ENCODE peak calls at places on chromosomes 13 and 19, in four cellular contexts. O is mesendoderm, B is GM23248, F is neural progenitor cell. W is an unnamed sample.

GRCh38 chr13:24097064-24097463 is 63.5 kb upstream of the SPATA13 start:
- DNase-seq in O (no peak), B (peak; percentile 92), F (no peak), W (no peak)

GRCh38 chr19:47661571-47661970 is 51.7 kb upstream of the EHD2 start:
- DNase-seq in O (no peak), B (peak; percentile 18), F (no peak), W (no peak)

GRCh38 chr13:106052200-106052767 is 483.2 kb downstream of the EFNB2 start:
- DNase-seq in O (no peak), B (no peak), F (peak; percentile 31), W (no peak)

GRCh38 chr19:38389101-38389925 is 816 bp downstream of the SPRED3 start:
- DNase-seq in O (peak; percentile 67), B (peak; percentile 91), F (peak; percentile 72), W (no peak)

GRCh38 chr13:100203696-100204367 is 114.9 kb downstream of the PCCA start:
- DNase-seq in O (no peak), B (peak; percentile 52), F (no peak), W (no peak)

GRCh38 chr13:112248406-112248760 is 127.8 kb upstream of the SPACA7 start:
- DNase-seq in O (no peak), B (no peak), F (no peak), W (peak; percentile 7)

GRCh38 chr13:53045110-53045509 is 16.5 kb downstream of the OLFM4 start:
- DNase-seq in O (no peak), B (no peak), F (no peak), W (peak; percentile 84)

GRCh38 chr13:21526707-21527454 is 67.8 kb upstream of the ZDHHC20 start:
- DNase-seq in O (no peak), B (no peak), F (no peak), W (no peak)

GRCh38 chr13:113153810-113154748 is 4.4 kb upstream of the PROZ start:
- DNase-seq in O (peak; percentile 54), B (peak; percentile 81), F (peak; percentile 84), W (peak; percentile 88)

GRCh38 chr13:110874508-110874960 is 40.3 kb downstream of the ANKRD10 start:
- DNase-seq in O (peak; percentile 76), B (peak; percentile 86), F (peak; percentile 89), W (peak; percentile 94)

GRCh38 chr13:110875243-110875642 is 39.6 kb downstream of the ANKRD10 start:
- DNase-seq in O (no peak), B (no peak), F (no peak), W (no peak)

GRCh38 chr13:110872768-110873638 is 41.9 kb downstream of the ANKRD10 start:
- DNase-seq in O (no peak), B (no peak), F (no peak), W (no peak)

GRCh38 chr13:110872034-110872767 is 42.7 kb downstream of the ANKRD10 start:
- DNase-seq in O (no peak), B (no peak), F (no peak), W (no peak)

DNA sequence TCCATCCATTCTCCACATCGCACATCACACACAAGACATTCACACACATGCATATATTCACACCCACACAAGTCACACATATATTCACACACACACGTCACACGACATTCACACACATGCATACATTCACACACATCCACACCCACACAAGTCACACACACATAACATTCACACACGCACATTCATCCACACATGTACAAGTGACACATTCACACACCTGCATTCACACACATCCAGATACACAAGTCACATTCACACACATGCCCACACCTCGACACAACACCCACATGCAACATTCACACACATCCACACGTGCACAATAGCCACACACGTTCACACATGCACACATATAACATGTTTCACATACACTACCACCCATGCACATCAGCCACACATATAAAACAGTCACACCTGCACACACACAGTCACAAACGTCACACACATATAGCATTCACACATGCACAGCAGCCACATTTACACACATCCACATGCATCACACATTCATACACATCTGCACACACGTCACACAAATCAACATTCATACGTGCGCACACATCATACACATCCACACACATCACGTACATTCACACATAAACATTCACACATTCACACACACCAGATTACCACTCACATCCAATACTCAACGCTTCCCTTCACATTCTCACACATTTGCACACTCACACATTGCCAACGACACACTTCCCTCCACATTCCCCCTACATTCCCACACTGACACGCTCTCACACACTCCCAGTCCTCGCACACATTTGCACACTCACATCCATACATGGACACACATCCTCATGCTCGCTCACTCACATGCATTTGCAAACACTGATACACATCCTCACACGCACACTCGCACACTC is 41.0 kb downstream of the ANKRD10 start:
- DNase-seq in O (no peak), B (no peak), F (no peak), W (no peak)
- H3K9ac ChIP-seq in O (peak overlapping the region; percentile 57), B (peak overlapping the region; percentile 45), F (no peak overlapping the region), W (no peak overlapping the region)

DNA sequence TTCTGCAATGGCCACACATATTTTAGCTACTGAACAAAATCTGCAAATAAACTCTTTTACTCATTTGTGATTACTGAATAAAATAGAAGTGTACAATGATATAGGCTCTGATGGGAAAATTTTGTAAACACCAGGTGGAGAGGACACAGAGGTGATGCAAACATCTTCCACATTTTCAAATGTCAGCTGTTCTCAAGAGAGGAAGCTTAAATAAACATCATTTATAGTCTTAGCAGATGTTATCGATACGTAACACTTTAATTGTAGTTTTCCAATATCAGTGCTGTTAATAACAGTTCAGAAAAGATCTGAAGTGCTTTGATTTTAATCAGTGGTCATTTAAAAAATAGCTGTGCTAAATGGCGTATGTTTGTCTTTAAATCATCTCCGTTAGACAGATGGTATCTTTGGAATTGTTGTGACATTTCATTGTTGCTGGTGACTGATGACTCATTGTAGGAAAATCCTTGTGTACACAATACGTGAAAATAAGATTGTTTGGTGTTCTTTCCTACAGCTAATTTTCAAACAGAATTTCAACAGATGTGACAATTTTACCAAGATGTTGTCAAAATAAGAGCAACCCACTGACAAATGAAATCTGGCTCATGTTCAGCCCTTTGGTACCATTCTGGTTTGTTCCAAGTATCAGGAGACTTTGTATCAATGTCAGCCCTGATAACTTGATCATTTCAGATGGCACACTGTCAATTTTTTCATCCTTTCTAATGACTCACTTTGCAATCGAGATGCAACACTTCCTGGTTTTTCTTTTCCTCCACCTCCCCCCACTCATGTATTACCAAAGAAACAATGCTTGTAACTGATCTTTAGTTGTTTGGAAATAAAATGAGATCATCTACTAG is 516.0 kb downstream of the DCT start:
- DNase-seq in O (peak; percentile 65), B (peak; percentile 59), F (no peak), W (no peak)
- H3K4me3 ChIP-seq in O (no peak overlapping the region), B (peak overlapping the region; percentile 4), F (no peak overlapping the region), W (no peak overlapping the region)

GRCh38 chr13:114334305-114335053 is 20.2 kb downstream of the CHAMP1 start:
- DNase-seq in O (no peak), B (no peak), F (no peak), W (no peak)
- H3K9ac ChIP-seq in O (no peak overlapping the region), B (no peak overlapping the region), F (no peak overlapping the region), W (no peak overlapping the region)

DNA sequence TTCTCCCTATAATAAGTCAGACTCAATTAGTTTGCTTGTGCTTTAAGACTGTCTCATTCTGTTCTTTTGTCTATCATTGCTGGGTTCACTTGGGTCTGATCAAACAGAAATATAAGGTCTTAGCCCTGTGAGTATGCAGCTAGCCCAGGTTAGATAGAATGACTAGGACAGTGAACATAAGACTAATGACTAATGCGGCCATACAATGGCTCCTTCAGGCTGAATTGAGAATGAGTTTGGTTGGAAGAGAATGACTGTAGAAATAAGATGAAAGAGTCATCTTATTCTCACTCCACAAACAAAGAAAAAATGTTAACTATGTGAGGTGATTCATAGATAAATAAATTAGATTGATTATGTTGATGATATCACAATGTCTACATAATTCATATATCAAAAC is 50.1 kb upstream of the OBI1 start:
- DNase-seq in O (no peak), B (no peak), F (no peak), W (no peak)
- H3K4me3 ChIP-seq in O (no peak overlapping the region), B (no peak overlapping the region), F (no peak overlapping the region), W (no peak overlapping the region)

DNA sequence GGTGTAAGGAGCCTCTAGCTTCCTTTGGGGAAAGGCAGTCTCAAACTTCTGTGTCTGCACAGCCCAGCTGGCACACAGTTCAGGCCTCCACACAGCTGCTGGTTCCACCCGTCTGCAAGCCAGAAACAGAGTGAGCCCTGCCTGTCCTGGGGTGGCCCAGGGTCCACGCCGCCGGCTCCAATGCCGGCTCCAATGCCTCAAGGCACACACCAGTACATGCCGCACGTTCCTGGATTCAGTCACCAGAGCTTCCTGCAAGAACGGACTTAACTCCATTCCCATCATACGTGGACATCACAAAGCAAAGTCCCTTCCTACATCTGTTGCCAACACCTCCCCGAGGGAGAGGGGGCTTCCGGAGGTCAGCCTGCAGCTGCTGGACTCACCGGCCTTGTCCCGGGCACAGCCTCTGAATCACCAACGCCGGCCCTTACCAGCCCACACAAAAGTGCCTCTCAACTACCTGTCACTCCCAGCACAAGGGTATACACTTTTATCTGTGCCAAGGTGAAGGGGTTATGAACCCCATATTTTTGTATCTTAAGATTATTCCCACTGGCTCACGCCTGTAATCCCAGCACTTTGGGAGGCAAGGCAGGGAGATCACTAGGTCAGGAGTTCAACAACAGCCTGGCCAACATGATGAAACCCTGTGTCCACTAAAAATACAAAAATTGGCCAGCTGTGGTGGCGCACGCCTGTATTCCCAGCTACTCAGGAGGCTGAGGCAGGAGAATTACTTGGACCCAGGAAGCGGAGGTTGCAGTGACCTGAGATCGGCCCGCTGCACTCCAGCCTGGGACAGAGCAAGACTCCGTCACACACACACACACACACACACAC is 8.4 kb downstream of the SH3GL1 start:
- DNase-seq in O (no peak), B (peak; percentile 78), F (no peak), W (no peak)
- H3K9ac ChIP-seq in O (no peak overlapping the region), B (peak overlapping the region; percentile 70), F (no peak overlapping the region), W (peak overlapping the region; percentile 12)

DNA sequence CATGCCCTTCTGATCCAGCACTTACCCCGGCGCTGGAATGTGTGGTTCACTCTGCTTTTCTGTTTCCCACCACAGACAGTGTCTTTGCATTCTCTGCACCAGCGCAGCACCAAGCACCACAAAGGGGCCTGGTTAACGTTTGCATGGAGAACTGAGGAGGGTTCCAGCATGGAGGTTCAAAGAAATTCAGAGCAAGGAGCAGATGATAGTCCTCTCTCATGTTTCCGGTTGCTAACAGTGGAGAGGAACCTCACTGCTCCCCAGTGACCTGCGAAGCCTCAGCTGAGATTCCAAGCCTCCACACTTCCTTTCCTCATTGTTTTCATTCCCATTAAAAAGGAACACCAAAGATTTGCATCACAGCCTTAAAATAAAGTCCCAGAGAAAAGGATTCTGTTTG is 99.7 kb downstream of the STARD13 start:
- DNase-seq in O (no peak), B (no peak), F (no peak), W (no peak)
- H3K4me3 ChIP-seq in O (no peak overlapping the region), B (no peak overlapping the region), F (no peak overlapping the region), W (no peak overlapping the region)

DNA sequence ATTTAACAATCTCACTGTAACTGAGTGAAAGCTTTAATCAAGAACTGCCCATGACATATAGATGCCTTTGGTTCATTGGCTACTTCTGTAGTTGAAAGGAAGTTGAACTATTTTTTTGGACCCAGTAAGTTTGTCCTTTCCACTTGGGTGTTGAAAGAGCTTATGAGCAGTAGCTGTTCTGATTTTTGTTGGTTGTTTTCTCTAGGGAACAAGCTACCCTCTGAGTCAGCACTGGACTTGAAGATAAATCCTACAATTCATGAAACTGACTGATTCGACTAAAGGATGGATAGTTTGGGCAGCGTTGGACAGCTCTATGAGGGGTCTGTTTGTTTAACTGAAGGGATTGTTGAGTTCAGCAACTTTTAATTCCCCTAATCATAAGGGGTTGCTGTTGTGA is 101.0 kb downstream of the PAN3 start:
- DNase-seq in O (no peak), B (peak; percentile 28), F (no peak), W (no peak)
- H3K9ac ChIP-seq in O (no peak overlapping the region), B (no peak overlapping the region), F (no peak overlapping the region), W (no peak overlapping the region)